ENCODE peak calls at places on chromosome 13, in four cellular contexts. A is heart left ventricle, T is GM23248, K is cardiac muscle cell. X is an unnamed sample.

GRCh38 chr13:24679686-24680085 is 522 bp upstream of the ATP12A start:
- DNase-seq in T (no peak), K (no peak), A (no peak), X (no peak)

GRCh38 chr13:95614641-95615245 is 29.8 kb downstream of the DZIP1 start:
- DNase-seq in K (no peak), T (no peak), A (no peak), X (no peak)

GRCh38 chr13:79405831-79406596 is at the start of gene RBM26:
- DNase-seq in T (peak; percentile 92), A (peak; percentile 96), K (peak; percentile 96), X (peak; percentile 93)

GRCh38 chr13:113849981-113850721 is 13.7 kb downstream of the GAS6 start:
- DNase-seq in T (no peak), K (no peak), A (no peak), X (no peak)

GRCh38 chr13:110065780-110066179 is 241.2 kb downstream of the COL4A1 start:
- DNase-seq in A (no peak), T (no peak), K (no peak), X (no peak)

GRCh38 chr13:112943309-112944125 is 25.5 kb upstream of the MCF2L start:
- DNase-seq in K (peak; percentile 35), A (peak; percentile 56), T (peak; percentile 52), X (peak; percentile 47)

GRCh38 chr13:55199132-55199531 is 1941.6 kb upstream of the PRR20A start:
- DNase-seq in K (no peak), T (no peak), A (no peak), X (no peak)

GRCh38 chr13:109093988-109094387 is 464.6 kb downstream of the MYO16 start:
- DNase-seq in K (no peak), T (no peak), A (no peak), X (no peak)

GRCh38 chr13:28822161-28822560 is 2.0 kb downstream of the MTUS2 start:
- DNase-seq in K (no peak), A (no peak), T (no peak), X (no peak)

GRCh38 chr13:24900507-24900906 is 136.5 kb downstream of the RNF17 start:
- DNase-seq in K (no peak), T (no peak), A (no peak), X (no peak)

GRCh38 chr13:37369618-37370017 is 228.9 kb downstream of the POSTN start:
- DNase-seq in A (no peak), K (peak; percentile 30), T (peak; percentile 27), X (no peak)

GRCh38 chr13:52851153-52851962 is 2.9 kb upstream of the PCDH8 start:
- DNase-seq in K (peak; percentile 49), T (peak; percentile 59), A (peak; percentile 37), X (peak; percentile 85)

GRCh38 chr13:26619321-26619720 is 61.8 kb downstream of the WASF3 start:
- DNase-seq in K (peak; percentile 54), T (peak; percentile 91), A (no peak), X (no peak)

GRCh38 chr13:101773062-101773461 is 320.6 kb downstream of the ITGBL1 start:
- DNase-seq in A (no peak), K (no peak), T (peak; percentile 33), X (no peak)